ENCODE peak calls at places on chromosomes 12 and 14, in five cellular contexts. J is fibroblast of mammary gland, Z is transverse colon, K is NCI-H345, O is substantia nigra. M is an unnamed sample.

GRCh38 chr14:92401561-92401960 is 78.6 kb downstream of the SLC24A4 start:
- DNase-seq in J (no peak), K (no peak), Z (no peak), O (no peak), M (no peak)

GRCh38 chr12:25126086-25126485 is 68.9 kb downstream of the DNAI7 start:
- DNase-seq in J (no peak), K (no peak), O (no peak), Z (no peak), M (no peak)

GRCh38 chr12:51751657-51752056 is 96.9 kb downstream of the FIGNL2 start:
- DNase-seq in J (peak), Z (no peak), O (peak), K (no peak), M (no peak)

GRCh38 chr14:95267306-95267705 is 52.4 kb downstream of the CLMN start:
- DNase-seq in J (no peak), K (no peak), Z (no peak), O (no peak), M (no peak)

GRCh38 chr12:1906579-1906978 is 11.9 kb downstream of the CACNA2D4 start:
- DNase-seq in O (no peak), K (no peak), J (no peak), Z (no peak), M (no peak)

GRCh38 chr12:50251619-50252300 is 31.6 kb downstream of the LIMA1 start:
- DNase-seq in J (no peak), O (no peak), K (no peak), Z (no peak), M (no peak)

GRCh38 chr14:69263364-69263763 is 3.4 kb downstream of the GALNT16 start:
- DNase-seq in K (no peak), O (no peak), Z (peak), J (peak), M (peak)

GRCh38 chr12:51868821-51869489 is 18.9 kb upstream of the ANKRD33 start:
- DNase-seq in J (no peak), K (peak), O (no peak), Z (no peak), M (peak)

GRCh38 chr14:36724162-36724561 is 62.5 kb downstream of the PAX9 start:
- DNase-seq in J (no peak), Z (no peak), K (no peak), O (no peak), M (no peak)

GRCh38 chr12:125050868-125051267 is 14.4 kb upstream of the AACS start:
- DNase-seq in Z (no peak), O (no peak), K (no peak), J (peak), M (no peak)